ENCODE peak calls at places on chromosomes 3 and 15, in ten cellular contexts. P is amniotic epithelial cell; J is caudate nucleus; W is GDM1; Q is fibroblast of the conjunctiva; H is stimulated activated CD8-positive, alpha-beta memory T cell treated with anti-CD3 and anti-CD28 coated beads, Interleukin-15, amount 100 ng/mL, for 4 hours; O is GM13976; L is OCI-LY7; M is glutamatergic neuron; Y is right cardiac atrium. I is an unnamed sample.

GRCh38 chr15:57541805-57542504 is 49.7 kb upstream of the MYZAP start:
- DNase-seq in H (no peak), M (peak; percentile 88), J (no peak), W (no peak), Q (peak; percentile 59), L (peak; percentile 42), O (peak; percentile 64), Y (peak; percentile 84), P (peak; percentile 76), I (no peak)

GRCh38 chr3:66705071-66705470 is 204.2 kb upstream of the LRIG1 start:
- DNase-seq in O (no peak), Q (no peak), M (no peak), L (no peak), W (no peak), Y (no peak), J (no peak), H (no peak), P (no peak), I (no peak)

GRCh38 chr3:133475245-133476010 is 75.6 kb downstream of the BFSP2 start:
- DNase-seq in M (no peak), Q (no peak), H (no peak), J (no peak), O (peak; percentile 78), Y (no peak), P (no peak), L (peak; percentile 95), W (no peak), I (no peak)

GRCh38 chr3:30743641-30744317 is 137.4 kb downstream of the TGFBR2 start:
- DNase-seq in J (no peak), Y (no peak), O (no peak), P (no peak), L (no peak), M (no peak), H (no peak), Q (no peak), W (no peak), I (no peak)

GRCh38 chr3:73060302-73060723 is 1.1 kb upstream of the EBLN2 start:
- DNase-seq in W (no peak), Y (no peak), P (peak; percentile 73), H (no peak), M (no peak), J (no peak), Q (peak; percentile 86), O (no peak), L (no peak), I (no peak)

GRCh38 chr3:102074951-102075350 is 225.6 kb downstream of the NFKBIZ start:
- DNase-seq in M (no peak), W (no peak), Y (no peak), H (no peak), L (no peak), O (no peak), J (no peak), Q (no peak), P (peak; percentile 97), I (no peak)

GRCh38 chr3:3853584-3853983 is 54.4 kb downstream of the LRRN1 start:
- DNase-seq in P (no peak), M (no peak), O (no peak), J (no peak), H (no peak), Q (no peak), L (no peak), W (no peak), Y (no peak), I (no peak)

GRCh38 chr3:8845641-8846040 is 76.2 kb upstream of the OXTR start:
- DNase-seq in M (no peak), Q (no peak), Y (no peak), P (no peak), W (no peak), J (no peak), L (no peak), O (no peak), H (no peak), I (no peak)

GRCh38 chr3:172751188-172751571 is 654 bp downstream of the ECT2 start:
- DNase-seq in P (peak; percentile 22), O (peak; percentile 15), J (no peak), M (peak; percentile 18), L (peak; percentile 63), Q (no peak), W (peak; percentile 55), H (no peak), Y (no peak), I (no peak)

GRCh38 chr3:194618858-194619608 is 14.2 kb downstream of the TMEM44 start:
- DNase-seq in M (no peak), P (no peak), Q (no peak), Y (peak; percentile 46), L (no peak), W (no peak), H (no peak), O (no peak), J (no peak), I (no peak)

GRCh38 chr15:73637527-73637926 is 4.3 kb upstream of the NPTN start:
- DNase-seq in Q (no peak), L (no peak), P (peak; percentile 40), M (no peak), H (no peak), O (no peak), W (no peak), Y (no peak), J (no peak), I (no peak)

GRCh38 chr15:89114974-89115373 is 26.7 kb downstream of the ABHD2 start:
- DNase-seq in W (no peak), H (no peak), J (no peak), L (no peak), M (no peak), Y (no peak), P (peak; percentile 65), O (no peak), Q (no peak), I (no peak)